ENCODE peak calls at places on chromosomes 6 and 20, in four cellular contexts. Z, S, P and A are unnamed samples.

GRCh38 chr6:149111556-149112115 is 205.9 kb upstream of the TAB2 start:
- DNase-seq in S (no peak), Z (no peak), P (no peak), A (no peak)

GRCh38 chr6:86148586-86148985 is 505.9 kb upstream of the SYNCRIP start:
- DNase-seq in P (no peak), Z (no peak), S (no peak), A (no peak)

GRCh38 chr6:154234019-154234772 is 122.4 kb downstream of the IPCEF1 start:
- DNase-seq in S (no peak), P (no peak), Z (no peak), A (no peak)

GRCh38 chr6:168046696-168047095 is 32.3 kb downstream of the FRMD1 start:
- DNase-seq in P (no peak), S (no peak), Z (no peak), A (no peak)

GRCh38 chr20:32052792-32053362 is 835 bp downstream of the HCK start:
- DNase-seq in S (no peak), Z (no peak), P (no peak), A (peak; percentile 77)

GRCh38 chr20:25310921-25311728 is 63.2 kb downstream of the PYGB start:
- DNase-seq in S (peak; percentile 95), P (no peak), Z (peak; percentile 65), A (no peak)

GRCh38 chr6:97689078-97689754 is 406.2 kb upstream of the MMS22L start:
- DNase-seq in Z (peak; percentile 53), P (no peak), S (no peak), A (peak; percentile 66)

GRCh38 chr20:61343934-61344333 is 91.9 kb downstream of the CDH4 start:
- DNase-seq in S (no peak), P (no peak), Z (no peak), A (no peak)

GRCh38 chr6:119454694-119455093 is 105.1 kb upstream of the MAN1A1 start:
- DNase-seq in Z (no peak), S (no peak), P (no peak), A (no peak)

GRCh38 chr6:56887086-56887485 is 67.8 kb upstream of the BEND6 start:
- DNase-seq in P (no peak), S (no peak), Z (no peak), A (no peak)

GRCh38 chr20:45489083-45489531 is 19.6 kb downstream of the WFDC2 start:
- DNase-seq in P (no peak), S (no peak), Z (peak; percentile 53), A (no peak)

GRCh38 chr6:163793584-163793983 is 379.1 kb downstream of the QKI start:
- DNase-seq in Z (peak; percentile 43), P (no peak), S (peak; percentile 85), A (no peak)

GRCh38 chr6:13924146-13924948 is 405 bp upstream of the RNF182 start:
- DNase-seq in Z (peak; percentile 80), P (no peak), S (peak; percentile 36), A (peak; percentile 75)

GRCh38 chr6:138115877-138116660 is 8.8 kb upstream of the PERP start:
- DNase-seq in S (peak; percentile 74), P (no peak), Z (peak; percentile 75), A (no peak)

GRCh38 chr6:139522471-139523220 is 148.2 kb upstream of the CITED2 start:
- DNase-seq in Z (no peak), P (no peak), S (no peak), A (no peak)

GRCh38 chr20:2114990-2115681 is 13.5 kb downstream of the STK35 start:
- DNase-seq in P (no peak), Z (no peak), S (peak; percentile 72), A (no peak)

GRCh38 chr20:58482416-58482815 is 32.8 kb downstream of the APCDD1L start:
- DNase-seq in S (peak; percentile 6), P (no peak), Z (peak; percentile 91), A (peak; percentile 23)

GRCh38 chr6:34393191-34393967 is 910 bp upstream of the NUDT3 start:
- DNase-seq in P (no peak), S (no peak), Z (no peak), A (no peak)

GRCh38 chr6:7589949-7590917 is at the start of gene SNRNP48:
- DNase-seq in P (peak; percentile 74), Z (peak; percentile 97), S (peak; percentile 91), A (peak; percentile 94)

GRCh38 chr20:48827880-48828733 is at the start of gene PREX1:
- DNase-seq in P (peak; percentile 34), Z (peak; percentile 91), S (peak; percentile 61), A (peak; percentile 80)

GRCh38 chr20:18019068-18019467 is 38.6 kb downstream of the OVOL2 start:
- DNase-seq in S (peak; percentile 4), Z (peak; percentile 81), P (no peak), A (peak; percentile 67)

GRCh38 chr6:40950986-40951730 is 87.9 kb downstream of the UNC5CL start:
- DNase-seq in P (no peak), S (peak; percentile 41), Z (peak; percentile 81), A (no peak)

GRCh38 chr20:9389321-9389720 is 125.1 kb upstream of the LAMP5 start:
- DNase-seq in S (no peak), Z (no peak), P (no peak), A (no peak)

GRCh38 chr20:47521059-47521808 is 19.5 kb downstream of the NCOA3 start:
- DNase-seq in S (no peak), P (no peak), Z (peak; percentile 31), A (peak; percentile 85)

GRCh38 chr6:5366941-5367340 is 105.6 kb downstream of the FARS2 start:
- DNase-seq in Z (no peak), P (no peak), S (no peak), A (no peak)

GRCh38 chr20:2303693-2304092 is 7.9 kb downstream of the TGM3 start:
- DNase-seq in Z (no peak), S (no peak), P (no peak), A (no peak)

GRCh38 chr6:72955666-72956065 is 269.6 kb downstream of the KHDC1L start:
- DNase-seq in P (no peak), S (no peak), Z (no peak), A (no peak)

GRCh38 chr20:11015440-11015839 is 341.6 kb upstream of the JAG1 start:
- DNase-seq in P (no peak), S (no peak), Z (no peak), A (no peak)

GRCh38 chr20:8020314-8021079 is 936 bp upstream of the TMX4 start:
- DNase-seq in Z (no peak), P (no peak), S (no peak), A (no peak)

GRCh38 chr20:62661647-62662046 is 19.3 kb downstream of the SLCO4A1 start:
- DNase-seq in S (no peak), P (no peak), Z (no peak), A (no peak)

GRCh38 chr6:51466427-51466826 is 621.0 kb downstream of the PKHD1 start:
- DNase-seq in Z (peak; percentile 5), S (no peak), P (no peak), A (no peak)

GRCh38 chr6:18102783-18103509 is 19.5 kb downstream of the NHLRC1 start:
- DNase-seq in S (no peak), P (no peak), Z (no peak), A (no peak)

GRCh38 chr20:38125157-38126056 is 39.7 kb downstream of the TGM2 start:
- DNase-seq in S (peak; percentile 58), Z (no peak), P (no peak), A (no peak)

GRCh38 chr6:53055873-53056272 is 9.3 kb upstream of the FBXO9 start:
- DNase-seq in P (no peak), Z (peak; percentile 28), S (no peak), A (no peak)

GRCh38 chr20:23285536-23285935 is 65.1 kb upstream of the NXT1 start:
- DNase-seq in P (no peak), Z (no peak), S (no peak), A (no peak)

GRCh38 chr20:20637998-20638397 is 74.4 kb downstream of the RALGAPA2 start:
- DNase-seq in P (no peak), Z (no peak), S (no peak), A (no peak)

GRCh38 chr20:20638877-20639276 is 73.6 kb downstream of the RALGAPA2 start:
- DNase-seq in Z (no peak), S (no peak), P (no peak), A (no peak)

GRCh38 chr20:20632644-20633043 is 79.8 kb downstream of the RALGAPA2 start:
- DNase-seq in Z (no peak), S (no peak), P (no peak), A (no peak)

GRCh38 chr20:20630551-20630950 is 81.9 kb downstream of the RALGAPA2 start:
- DNase-seq in P (no peak), Z (no peak), S (no peak), A (no peak)

GRCh38 chr20:20635006-20635405 is 77.4 kb downstream of the RALGAPA2 start:
- DNase-seq in S (no peak), P (no peak), Z (no peak), A (no peak)
- H4K5ac ChIP-seq in S (no peak overlapping the region), P (no peak overlapping the region), Z (no peak overlapping the region), A (no peak overlapping the region)

DNA sequence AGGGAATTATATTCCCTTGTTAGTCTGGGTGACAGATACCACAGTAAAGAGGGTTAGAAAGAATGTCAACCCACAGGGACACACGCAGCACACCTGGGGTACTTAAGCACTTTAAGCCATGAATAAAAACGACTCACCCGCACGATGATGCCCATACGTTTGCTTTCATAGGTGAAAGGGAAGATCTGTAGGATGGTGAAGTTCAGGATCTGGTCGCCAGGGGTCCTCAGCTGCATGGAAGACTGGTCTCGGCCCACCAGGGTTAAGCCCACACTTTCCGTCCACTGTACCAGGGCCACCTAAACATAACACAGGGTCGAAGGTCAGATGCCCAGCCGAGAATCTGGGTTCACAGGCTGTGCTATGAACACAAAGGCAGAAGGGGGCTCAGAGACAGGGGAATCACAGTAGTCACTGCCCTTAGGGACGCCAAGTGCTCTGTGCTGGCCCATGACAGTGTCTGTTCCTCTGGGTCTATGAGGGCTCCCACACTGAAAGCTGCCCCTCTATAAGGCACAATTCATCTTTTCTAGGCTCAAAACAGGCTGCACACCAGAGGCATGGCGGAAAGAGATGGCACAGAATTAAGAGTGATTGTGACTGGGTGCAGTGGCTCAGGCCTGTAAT is 96.8 kb upstream of the NFATC2 start:
- DNase-seq in P (peak; percentile 51), S (peak; percentile 70), Z (peak; percentile 71), A (peak; percentile 81)
- H4K5ac ChIP-seq in P (no peak overlapping the region), S (no peak overlapping the region), Z (no peak overlapping the region), A (no peak overlapping the region)

GRCh38 chr6:32995448-32995847 is 13.9 kb downstream of the HLA-DOA start:
- DNase-seq in Z (no peak), P (no peak), S (no peak), A (no peak)

GRCh38 chr6:32991972-32992371 is 17.4 kb downstream of the HLA-DOA start:
- DNase-seq in P (no peak), Z (no peak), S (no peak), A (no peak)

GRCh38 chr6:32989375-32989774 is 20.0 kb downstream of the HLA-DOA start:
- DNase-seq in P (no peak), S (no peak), Z (no peak), A (no peak)

DNA sequence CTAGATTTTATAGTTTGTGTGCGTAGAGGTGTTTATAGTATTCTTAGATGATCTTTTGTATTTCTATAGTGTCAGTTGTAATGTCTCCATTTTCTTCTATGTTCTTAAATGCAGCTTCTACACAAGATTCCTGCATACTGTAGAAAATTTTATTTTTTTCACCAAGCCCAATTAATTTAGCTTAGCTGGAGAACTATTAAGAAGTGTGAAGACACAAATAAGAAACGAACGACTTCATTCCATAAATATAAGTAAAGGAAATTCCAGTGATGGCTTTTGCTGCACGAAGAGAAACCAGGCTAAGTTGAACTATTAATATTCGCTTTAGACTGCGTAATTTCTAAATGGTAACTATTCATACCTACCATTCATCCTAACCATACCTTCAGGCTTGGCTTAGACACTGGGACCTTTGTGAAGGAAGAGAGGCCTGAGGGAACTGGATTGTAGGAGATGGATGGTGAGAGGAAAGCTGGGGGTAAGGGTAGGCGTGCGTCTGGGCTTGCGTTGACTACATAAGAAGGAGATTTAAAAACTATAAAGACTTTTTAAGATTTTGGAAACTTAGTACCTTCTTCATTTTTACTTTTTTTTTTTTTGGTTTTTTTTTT is 15.9 kb downstream of the HLA-DOA start:
- DNase-seq in S (no peak), P (no peak), Z (no peak), A (no peak)
- H4K5ac ChIP-seq in S (no peak overlapping the region), P (no peak overlapping the region), Z (no peak overlapping the region), A (no peak overlapping the region)

GRCh38 chr6:108839068-108839467 is 9.2 kb upstream of the ARMC2 start:
- DNase-seq in S (no peak), Z (peak; percentile 31), P (no peak), A (peak; percentile 47)
- H4K5ac ChIP-seq in S (no peak overlapping the region), Z (no peak overlapping the region), P (no peak overlapping the region), A (no peak overlapping the region)